ENCODE peak calls at places on chromosomes 11 and 22, in seven cellular contexts. D is kidney, T is heart right ventricle, V is esophagus squamous epithelium, C is tibial nerve, K is endodermal cell, H is fibroblast of lung. U is an unnamed sample.

GRCh38 chr11:123742778-123743177 is 1.3 kb upstream of the ZNF202 start:
- DNase-seq in K (no peak), T (no peak), D (no peak), H (no peak), V (no peak), C (no peak), U (no peak)

GRCh38 chr11:65476632-65477270 is 22.1 kb upstream of the MALAT1 start:
- DNase-seq in D (peak), K (no peak), T (no peak), H (peak), V (no peak), C (no peak), U (peak)

GRCh38 chr11:46381046-46381835 is at the start of gene MDK:
- DNase-seq in C (no peak), H (no peak), D (peak), V (no peak), K (peak), T (peak), U (no peak)

GRCh38 chr11:102592634-102593581 is 32.2 kb downstream of the MMP20 start:
- DNase-seq in T (no peak), K (no peak), H (peak), D (no peak), C (no peak), V (no peak), U (no peak)

GRCh38 chr11:75779960-75780359 is 11.4 kb downstream of the DGAT2 start:
- DNase-seq in V (no peak), T (no peak), D (peak), C (no peak), K (no peak), H (no peak), U (no peak)

GRCh38 chr11:8731647-8732188 is 49.1 kb downstream of the RPL27A start:
- DNase-seq in T (no peak), D (no peak), V (no peak), H (no peak), K (no peak), C (no peak), U (no peak)

GRCh38 chr11:2549491-2549875 is 104.7 kb downstream of the KCNQ1 start:
- DNase-seq in H (no peak), C (no peak), K (peak), T (no peak), V (no peak), D (peak), U (peak)

GRCh38 chr11:46696212-46696558 is 4.2 kb downstream of the ARHGAP1 start:
- DNase-seq in T (peak), H (no peak), C (no peak), D (no peak), K (no peak), V (no peak), U (peak)

GRCh38 chr22:30268331-30268730 is 1.7 kb upstream of the OSM start:
- DNase-seq in H (no peak), K (no peak), C (no peak), V (no peak), T (no peak), D (peak), U (no peak)

GRCh38 chr22:30265131-30265720 is 1.4 kb downstream of the OSM start:
- DNase-seq in T (no peak), C (no peak), K (no peak), D (peak), H (no peak), V (no peak), U (no peak)

GRCh38 chr22:30266445-30267381 is at the start of gene OSM:
- DNase-seq in V (no peak), C (peak), K (no peak), T (peak), H (no peak), D (peak), U (peak)

GRCh38 chr22:30265851-30266444 is 703 bp downstream of the OSM start:
- DNase-seq in T (peak), V (peak), D (peak), C (no peak), K (peak), H (no peak), U (peak)

DNA sequence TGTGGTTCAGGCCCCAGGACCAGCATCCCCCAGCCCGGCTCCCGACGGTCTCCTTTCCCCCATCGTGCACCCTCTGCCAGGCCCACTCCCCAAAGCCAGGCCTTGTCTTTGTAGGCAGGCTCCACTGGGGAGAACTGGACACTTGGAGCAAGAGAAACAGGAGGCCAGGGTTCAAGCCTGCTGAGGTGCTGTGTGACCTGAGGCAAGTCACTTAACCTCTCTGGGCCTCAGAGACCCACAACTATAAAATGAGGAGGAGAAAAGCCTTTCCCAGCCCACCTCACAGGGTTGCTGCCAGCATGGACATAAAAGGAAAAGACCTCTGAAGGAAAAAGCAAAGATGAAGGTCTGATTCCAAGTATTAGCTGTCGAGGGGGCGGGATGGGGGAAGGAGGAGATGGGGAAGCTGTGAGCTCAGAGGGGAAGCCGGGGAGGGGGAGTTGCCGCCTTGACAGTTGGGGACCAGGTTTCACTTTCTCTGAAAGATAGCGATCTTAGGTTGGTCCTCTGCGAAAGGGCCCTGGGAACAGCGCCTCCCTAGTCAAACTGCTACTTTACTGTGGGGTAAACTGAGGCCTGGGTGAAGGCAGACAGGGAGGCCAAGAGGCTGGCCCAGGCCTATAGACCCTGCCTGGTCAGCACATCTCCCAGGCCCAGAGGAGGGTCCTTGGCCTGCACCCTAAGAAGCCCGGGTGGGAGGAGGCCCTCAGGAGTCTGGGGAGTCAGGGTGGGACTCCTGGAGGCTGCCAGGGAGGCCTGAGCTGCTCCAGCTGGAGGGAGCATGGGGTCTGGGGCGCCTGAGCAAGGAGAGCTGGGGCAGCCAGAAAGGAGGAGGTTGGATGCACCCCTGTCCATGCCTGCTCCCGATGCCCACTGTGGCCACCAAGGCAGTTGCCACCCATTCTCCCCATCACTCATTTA is 991 bp upstream of the OSM start:
- DNase-seq in H (no peak), D (peak), C (no peak), V (no peak), T (no peak), K (no peak), U (no peak)
- H3K4me3 ChIP-seq in H (no peak), D (no peak), C (no peak), V (no peak), T (no peak), K (no peak), U (no peak)

DNA sequence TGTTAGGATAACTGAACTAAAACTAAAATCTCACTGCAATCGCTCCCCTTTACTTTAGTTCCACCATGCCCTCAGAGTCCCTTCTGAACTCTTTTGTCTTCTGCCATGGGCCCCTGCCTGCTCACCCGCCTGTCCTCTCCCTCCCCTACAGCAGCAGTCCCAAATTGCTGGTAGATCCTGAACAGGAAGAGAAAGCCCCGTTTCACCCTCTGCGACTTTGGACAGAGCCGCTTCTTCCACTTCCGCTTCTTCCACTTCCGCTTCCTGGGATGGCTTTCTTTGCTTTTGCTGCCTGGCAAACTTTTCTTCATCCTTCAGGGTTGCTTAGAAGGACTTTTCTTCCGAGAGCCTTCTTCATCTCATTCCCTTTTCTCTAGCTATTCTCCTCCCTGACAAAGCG is 35.7 kb upstream of the TLCD5 start:
- DNase-seq in H (no peak), K (no peak), D (no peak), T (no peak), V (no peak), C (no peak), U (no peak)
- H3K27ac ChIP-seq in H (no peak), K (no peak), D (no peak), T (no peak), V (no peak), C (no peak), U (no peak)

GRCh38 chr22:27372969-27373670 is 428.4 kb downstream of the MN1 start:
- DNase-seq in C (no peak), K (peak), D (no peak), H (no peak), T (no peak), V (no peak), U (no peak)
- TF ChIP-seq CTCF in C (no peak), K (peak), D (no peak), H (no peak), T (no peak), V (no peak), U (no peak)

GRCh38 chr11:83014951-83015350 is 56.7 kb downstream of the RAB30 start:
- DNase-seq in D (no peak), H (no peak), K (no peak), V (no peak), T (no peak), C (no peak), U (no peak)
- H3K4me3 ChIP-seq in D (no peak), H (no peak), K (no peak), V (no peak), T (no peak), C (no peak), U (no peak)

GRCh38 chr11:94814238-94814976 is 46.3 kb downstream of the AMOTL1 start:
- DNase-seq in D (no peak), H (no peak), K (no peak), T (no peak), C (no peak), V (no peak), U (no peak)
- H3K27ac ChIP-seq in D (peak), H (no peak), K (no peak), T (no peak), C (no peak), V (no peak), U (no peak)

GRCh38 chr11:69641681-69642548 is 959 bp downstream of the CCND1 start:
- DNase-seq in H (peak), T (no peak), K (peak), D (peak), C (no peak), V (no peak), U (no peak)

GRCh38 chr11:69642549-69642912 is 1.6 kb downstream of the CCND1 start:
- DNase-seq in H (no peak), C (no peak), K (no peak), T (peak), V (no peak), D (peak), U (no peak)

GRCh38 chr11:69639843-69640242 is 1.1 kb upstream of the CCND1 start:
- DNase-seq in C (no peak), T (no peak), V (no peak), H (no peak), K (no peak), D (no peak), U (no peak)

GRCh38 chr11:69640260-69640994 is 529 bp upstream of the CCND1 start:
- DNase-seq in H (peak), K (peak), V (no peak), D (peak), C (no peak), T (no peak), U (no peak)

GRCh38 chr11:69640995-69641581 is at the start of gene CCND1:
- DNase-seq in T (peak), C (peak), K (peak), H (peak), D (peak), V (no peak), U (peak)
- TF ChIP-seq CTCF in T (no peak), C (no peak), K (peak), H (no peak), D (no peak), V (no peak), U (peak)

DNA sequence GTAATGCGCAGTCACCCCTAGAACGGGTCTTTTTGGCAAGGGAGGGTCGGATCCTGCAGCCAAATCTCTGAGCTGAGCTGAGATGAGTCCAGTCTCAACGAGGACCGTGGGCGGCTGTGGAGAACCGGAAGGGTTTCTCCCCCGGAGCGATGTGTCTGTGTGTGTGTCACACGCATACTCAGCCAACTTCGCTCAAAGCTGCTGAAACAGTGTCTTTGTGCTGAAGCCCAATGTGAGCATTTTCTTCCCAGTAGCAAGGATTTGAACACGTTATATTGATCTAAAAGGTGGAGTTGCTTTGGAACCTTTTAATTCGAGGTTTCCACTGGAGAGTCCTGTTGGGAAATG is 1.4 kb upstream of the CELSR1 start:
- DNase-seq in K (no peak), D (no peak), C (no peak), H (no peak), V (no peak), T (no peak), U (no peak)
- H3K4me3 ChIP-seq in K (peak), D (peak), C (peak), H (peak), V (peak), T (peak), U (no peak)